ENCODE peak calls at places on chromosome 20, in six cellular contexts. Q, C, W, M, Z and X are unnamed samples.

GRCh38 chr20:15760217-15760567 is 813.1 kb downstream of the KIF16B start:
- DNase-seq in W (no peak), C (no peak), Z (no peak), Q (no peak), M (no peak), X (no peak)

GRCh38 chr20:48920527-48921167 is 864 bp upstream of the ARFGEF2 start:
- DNase-seq in Z (no peak), Q (no peak), M (no peak), C (no peak), W (no peak), X (no peak)

GRCh38 chr20:40314278-40314677 is 374.8 kb downstream of the MAFB start:
- DNase-seq in Q (no peak), W (no peak), C (no peak), M (no peak), Z (no peak), X (no peak)

GRCh38 chr20:11001767-11002540 is 328.2 kb upstream of the JAG1 start:
- DNase-seq in W (no peak), Z (no peak), C (peak), M (peak), Q (no peak), X (no peak)

GRCh38 chr20:13009682-13010406 is 1.1 kb downstream of the SPTLC3 start:
- DNase-seq in C (peak), Z (peak), Q (peak), W (peak), M (peak), X (no peak)

GRCh38 chr20:8647868-8648495 is 420.9 kb upstream of the PLCB4 start:
- DNase-seq in W (peak), Z (peak), C (no peak), M (no peak), Q (peak), X (no peak)

GRCh38 chr20:19889011-19889953 is 127.9 kb upstream of the NAA20 start:
- DNase-seq in C (peak), Z (peak), W (peak), M (peak), Q (peak), X (no peak)

GRCh38 chr20:56995635-56996075 is 270.8 kb downstream of the BMP7 start:
- DNase-seq in W (no peak), C (peak), Z (no peak), Q (no peak), M (no peak), X (no peak)

GRCh38 chr20:50369225-50370035 is 140.8 kb upstream of the PTPN1 start:
- DNase-seq in M (no peak), W (peak), C (no peak), Q (no peak), Z (no peak), X (no peak)

GRCh38 chr20:45685896-45686295 is 15.9 kb upstream of the WFDC11 start:
- DNase-seq in M (no peak), W (no peak), C (peak), Q (no peak), Z (no peak), X (no peak)

GRCh38 chr20:48845721-48846306 is 18.0 kb upstream of the PREX1 start:
- DNase-seq in M (peak), W (no peak), Z (no peak), Q (no peak), C (peak), X (no peak)

GRCh38 chr20:62487125-62487524 is 11.3 kb upstream of the GATA5 start:
- DNase-seq in Q (no peak), C (no peak), W (no peak), M (no peak), Z (no peak), X (no peak)
- H3K4me3 ChIP-seq in Q (no peak), C (no peak), W (no peak), M (no peak), Z (no peak), X (no peak)

GRCh38 chr20:47663354-47664067 is 121.8 kb downstream of the SULF2 start:
- DNase-seq in M (peak), Z (peak), C (peak), W (peak), Q (peak), X (peak)
- TF ChIP-seq CTCF in M (peak), Z (peak), C (peak), W (peak), Q (peak), X (peak)

GRCh38 chr20:37293301-37293943 is 4.0 kb downstream of the MANBAL start:
- DNase-seq in Q (no peak), C (no peak), W (no peak), M (no peak), Z (no peak), X (no peak)

GRCh38 chr20:37295001-37295400 is 5.5 kb downstream of the MANBAL start:
- DNase-seq in Q (no peak), C (peak), M (peak), W (no peak), Z (no peak), X (no peak)

GRCh38 chr20:37295595-37295994 is 6.1 kb downstream of the MANBAL start:
- DNase-seq in M (no peak), W (no peak), Z (no peak), C (peak), Q (no peak), X (no peak)

GRCh38 chr20:37296371-37296770 is 6.9 kb downstream of the MANBAL start:
- DNase-seq in C (no peak), Q (no peak), M (no peak), W (no peak), Z (no peak), X (no peak)

GRCh38 chr20:37294262-37294981 is 5.0 kb downstream of the MANBAL start:
- DNase-seq in M (peak), Z (no peak), Q (no peak), C (no peak), W (no peak), X (no peak)
- H3K27ac ChIP-seq in M (peak), Z (no peak), Q (no peak), C (peak), W (peak), X (no peak)

GRCh38 chr20:32780749-32781402 is 18.7 kb downstream of the DNMT3B start:
- DNase-seq in M (no peak), W (no peak), Z (no peak), C (no peak), Q (no peak), X (no peak)
- H3K4me3 ChIP-seq in M (no peak), W (no peak), Z (no peak), C (no peak), Q (no peak), X (no peak)